ENCODE peak calls at places on chromosomes 11 and 22, in nine cellular contexts. X is GM23248, A is neural progenitor cell, R is OCI-LY7, Q is GM23338, K is HCT116, P is hepatocyte, O is SK-N-SH, D is MM.1S. F is an unnamed sample.

GRCh38 chr22:39496131-39496838 is 5.8 kb upstream of the MIEF1 start:
- DNase-seq in X (peak; percentile 87), A (peak; percentile 92), R (peak; percentile 71), Q (peak; percentile 91), K (peak; percentile 56), P (peak; percentile 89), O (peak; percentile 50), D (peak; percentile 63), F (peak; percentile 51)

GRCh38 chr11:67030976-67031375 is 8.0 kb downstream of the SYT12 start:
- DNase-seq in X (no peak), A (no peak), R (peak; percentile 57), Q (no peak), K (no peak), P (no peak), O (no peak), D (no peak), F (no peak)

GRCh38 chr11:69131644-69132300 is 24.0 kb upstream of the SMIM38 start:
- DNase-seq in X (peak; percentile 79), A (peak; percentile 91), R (no peak), Q (peak; percentile 96), K (peak; percentile 66), P (peak; percentile 91), O (peak; percentile 70), D (peak; percentile 56), F (peak; percentile 98)

GRCh38 chr11:123560001-123560400 is 94.4 kb downstream of the SCN3B start:
- DNase-seq in X (peak; percentile 93), A (peak; percentile 45), R (no peak), Q (peak; percentile 62), K (no peak), P (peak; percentile 51), O (peak; percentile 72), D (no peak), F (no peak)

GRCh38 chr11:40291304-40292100 is 1168.0 kb downstream of the LRRC4C start:
- DNase-seq in X (no peak), A (peak; percentile 31), R (no peak), Q (no peak), K (no peak), P (no peak), O (no peak), D (no peak), F (no peak)

GRCh38 chr22:48900626-48901025 is 927.0 kb downstream of the BRD1 start:
- DNase-seq in X (no peak), A (no peak), R (no peak), Q (no peak), K (no peak), P (no peak), O (no peak), D (no peak), F (no peak)

GRCh38 chr11:130511765-130512164 is 63.3 kb downstream of the ADAMTS15 start:
- DNase-seq in X (peak; percentile 65), A (no peak), R (no peak), Q (no peak), K (no peak), P (no peak), O (no peak), D (no peak), F (peak; percentile 98)

GRCh38 chr11:117070016-117070415 is 28.2 kb downstream of the SIK3 start:
- DNase-seq in X (peak; percentile 32), A (no peak), R (no peak), Q (no peak), K (no peak), P (no peak), O (no peak), D (no peak), F (peak; percentile 82)

GRCh38 chr11:113896156-113896879 is 8.3 kb upstream of the HTR3B start:
- DNase-seq in X (peak; percentile 63), A (peak; percentile 69), R (peak; percentile 48), Q (peak; percentile 77), K (peak; percentile 10), P (peak; percentile 63), O (peak; percentile 61), D (no peak), F (peak; percentile 56)

GRCh38 chr22:44889233-44889878 is 120.4 kb downstream of the PHF21B start:
- DNase-seq in X (peak; percentile 16), A (peak; percentile 44), R (no peak), Q (peak; percentile 52), K (no peak), P (no peak), O (peak; percentile 62), D (no peak), F (no peak)

GRCh38 chr11:69003301-69003865 is 9.7 kb downstream of the MRGPRF start:
- DNase-seq in X (no peak), A (no peak), R (no peak), Q (no peak), K (no peak), P (no peak), O (no peak), D (no peak), F (no peak)

GRCh38 chr11:119340335-119341221 is at the start of gene C1QTNF5:
- DNase-seq in X (peak; percentile 72), A (peak; percentile 66), R (no peak), Q (peak; percentile 68), K (no peak), P (peak; percentile 78), O (peak; percentile 83), D (no peak), F (no peak)

DNA sequence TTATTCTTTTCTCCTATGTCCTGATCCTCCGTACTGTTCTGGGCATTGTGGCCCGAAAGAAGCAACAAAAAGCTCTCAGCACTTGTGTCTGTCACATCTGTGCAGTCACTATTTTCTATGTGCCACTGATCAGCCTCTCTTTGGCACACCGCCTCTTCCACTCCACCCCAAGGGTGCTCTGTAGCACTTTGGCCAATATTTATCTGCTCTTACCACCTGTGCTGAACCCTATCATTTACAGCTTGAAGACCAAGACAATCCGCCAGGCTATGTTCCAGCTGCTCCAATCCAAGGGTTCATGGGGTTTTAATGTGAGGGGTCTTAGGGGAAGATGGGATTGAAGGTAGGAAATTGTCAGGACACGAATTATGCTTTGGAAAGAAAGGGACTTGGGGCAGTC is 843 bp downstream of the OR51T1 start:
- DNase-seq in X (no peak), A (no peak), R (no peak), Q (no peak), K (no peak), P (no peak), O (no peak), D (no peak), F (no peak)
- TF ChIP-seq EZH2phosphoT487 in X (no peak), A (no peak), R (no peak), Q (no peak), K (no peak), P (no peak), O (no peak), D (no peak), F (no peak)

GRCh38 chr11:37942081-37942480 is 1344.0 kb upstream of the RAG2 start:
- DNase-seq in X (no peak), A (no peak), R (no peak), Q (no peak), K (no peak), P (no peak), O (no peak), D (no peak), F (peak; percentile 85)
- TF ChIP-seq EZH2phosphoT487 in X (no peak), A (no peak), R (no peak), Q (no peak), K (no peak), P (no peak), O (no peak), D (no peak), F (no peak)

GRCh38 chr11:34680918-34681554 is 60.1 kb downstream of the EHF start:
- DNase-seq in X (peak; percentile 77), A (no peak), R (no peak), Q (peak; percentile 16), K (peak; percentile 86), P (no peak), O (no peak), D (peak; percentile 26), F (peak; percentile 97)

GRCh38 chr11:34685864-34686263 is 65.0 kb downstream of the EHF start:
- DNase-seq in X (no peak), A (no peak), R (no peak), Q (no peak), K (no peak), P (no peak), O (no peak), D (no peak), F (no peak)

GRCh38 chr11:34680206-34680605 is 59.3 kb downstream of the EHF start:
- DNase-seq in X (peak; percentile 15), A (no peak), R (no peak), Q (no peak), K (no peak), P (no peak), O (no peak), D (no peak), F (peak; percentile 61)

GRCh38 chr11:34679681-34680080 is 58.8 kb downstream of the EHF start:
- DNase-seq in X (no peak), A (no peak), R (no peak), Q (no peak), K (no peak), P (no peak), O (no peak), D (no peak), F (no peak)

DNA sequence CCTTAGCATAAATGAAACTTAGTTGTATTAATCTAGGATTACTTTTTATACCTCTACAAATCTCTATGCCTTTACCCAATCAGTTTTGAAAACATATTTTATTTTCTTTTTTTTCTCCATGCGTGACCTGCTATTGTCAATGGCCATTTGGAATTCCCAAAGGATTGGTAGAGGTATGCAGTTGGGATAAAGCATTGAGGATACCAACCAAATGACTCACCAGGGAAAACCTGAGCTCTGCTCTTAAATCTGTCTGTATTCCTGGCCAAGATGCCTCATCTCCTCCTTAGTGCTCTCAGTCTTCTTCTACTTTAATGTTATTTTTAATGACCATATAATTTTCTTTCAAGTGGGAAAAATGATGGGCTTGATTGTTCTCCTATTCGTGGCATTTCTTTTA is 61.9 kb downstream of the EHF start:
- DNase-seq in X (no peak), A (no peak), R (no peak), Q (peak; percentile 62), K (peak; percentile 38), P (no peak), O (no peak), D (no peak), F (peak; percentile 79)
- TF ChIP-seq EZH2phosphoT487 in X (no peak), A (no peak), R (no peak), Q (no peak), K (no peak), P (no peak), O (no peak), D (no peak), F (no peak)

GRCh38 chr11:64084146-64084961 is 48.6 kb downstream of the FLRT1 start:
- DNase-seq in X (no peak), A (no peak), R (no peak), Q (no peak), K (no peak), P (no peak), O (no peak), D (no peak), F (no peak)

GRCh38 chr11:64084962-64085710 is 49.4 kb downstream of the FLRT1 start:
- DNase-seq in X (no peak), A (no peak), R (no peak), Q (no peak), K (no peak), P (peak; percentile 75), O (peak; percentile 95), D (no peak), F (no peak)

GRCh38 chr11:64085915-64086262 is 50.2 kb downstream of the FLRT1 start:
- DNase-seq in X (no peak), A (no peak), R (no peak), Q (no peak), K (no peak), P (no peak), O (peak; percentile 75), D (no peak), F (no peak)

GRCh38 chr11:64088159-64089026 is 52.7 kb downstream of the FLRT1 start:
- DNase-seq in X (no peak), A (peak; percentile 72), R (peak; percentile 45), Q (peak; percentile 86), K (peak; percentile 6), P (no peak), O (no peak), D (no peak), F (peak; percentile 17)

GRCh38 chr11:64086263-64086938 is 50.7 kb downstream of the FLRT1 start:
- DNase-seq in X (peak; percentile 41), A (no peak), R (no peak), Q (no peak), K (no peak), P (peak; percentile 59), O (no peak), D (no peak), F (no peak)
- TF ChIP-seq EZH2phosphoT487 in X (no peak), A (no peak), R (no peak), Q (no peak), K (no peak), P (no peak), O (no peak), D (no peak), F (no peak)